ENCODE peak calls at places on chromosomes 13 and 19, in eight cellular contexts. One of them, this sample, is unnamed.

GRCh38 chr13:32881792-32882175 is 134.4 kb upstream of the KL start:
- DNase-seq in adrenal gland: no peak
- DNase-seq in astrocyte of the spinal cord: no peak
- DNase-seq in bronchial epithelial cell: peak
- DNase-seq in lower leg skin: no peak
- DNase-seq in CD4-positive, alpha-beta T cell: no peak
- DNase-seq in AG09319: no peak
- DNase-seq in transverse colon: no peak
- DNase-seq in this sample: no peak

GRCh38 chr13:61873717-61874116 is 458.1 kb upstream of the PCDH20 start:
- DNase-seq in adrenal gland: no peak
- DNase-seq in astrocyte of the spinal cord: no peak
- DNase-seq in bronchial epithelial cell: no peak
- DNase-seq in lower leg skin: no peak
- DNase-seq in CD4-positive, alpha-beta T cell: no peak
- DNase-seq in AG09319: no peak
- DNase-seq in transverse colon: no peak
- DNase-seq in this sample: no peak

GRCh38 chr13:21944610-21945009 is 273.7 kb downstream of the FGF9 start:
- DNase-seq in adrenal gland: no peak
- DNase-seq in astrocyte of the spinal cord: no peak
- DNase-seq in bronchial epithelial cell: no peak
- DNase-seq in lower leg skin: no peak
- DNase-seq in CD4-positive, alpha-beta T cell: no peak
- DNase-seq in AG09319: no peak
- DNase-seq in transverse colon: no peak
- DNase-seq in this sample: no peak

GRCh38 chr19:10454267-10454666 is 33.9 kb downstream of the PDE4A start:
- DNase-seq in adrenal gland: no peak
- DNase-seq in astrocyte of the spinal cord: no peak
- DNase-seq in bronchial epithelial cell: no peak
- DNase-seq in lower leg skin: no peak
- DNase-seq in CD4-positive, alpha-beta T cell: no peak
- DNase-seq in AG09319: no peak
- DNase-seq in transverse colon: no peak
- DNase-seq in this sample: no peak

GRCh38 chr19:35253316-35254286 is 4.8 kb downstream of the LSR start:
- DNase-seq in adrenal gland: no peak
- DNase-seq in astrocyte of the spinal cord: no peak
- DNase-seq in bronchial epithelial cell: no peak
- DNase-seq in lower leg skin: peak
- DNase-seq in CD4-positive, alpha-beta T cell: no peak
- DNase-seq in AG09319: no peak
- DNase-seq in transverse colon: no peak
- DNase-seq in this sample: peak

GRCh38 chr13:20231839-20232555 is at the start of gene GJB6:
- DNase-seq in adrenal gland: no peak
- DNase-seq in astrocyte of the spinal cord: no peak
- DNase-seq in bronchial epithelial cell: peak
- DNase-seq in lower leg skin: no peak
- DNase-seq in CD4-positive, alpha-beta T cell: no peak
- DNase-seq in AG09319: no peak
- DNase-seq in transverse colon: peak
- DNase-seq in this sample: no peak

GRCh38 chr19:14837391-14837790 is 2.4 kb upstream of the OR7A5 start:
- DNase-seq in adrenal gland: no peak
- DNase-seq in astrocyte of the spinal cord: no peak
- DNase-seq in bronchial epithelial cell: no peak
- DNase-seq in lower leg skin: no peak
- DNase-seq in CD4-positive, alpha-beta T cell: no peak
- DNase-seq in AG09319: no peak
- DNase-seq in transverse colon: no peak
- DNase-seq in this sample: no peak

GRCh38 chr13:113981611-113982295 is 7.9 kb upstream of the C13orf46 start:
- DNase-seq in adrenal gland: no peak
- DNase-seq in astrocyte of the spinal cord: no peak
- DNase-seq in bronchial epithelial cell: no peak
- DNase-seq in lower leg skin: peak
- DNase-seq in CD4-positive, alpha-beta T cell: no peak
- DNase-seq in AG09319: no peak
- DNase-seq in transverse colon: no peak
- DNase-seq in this sample: no peak

GRCh38 chr13:57629821-57630235 is 1.7 kb upstream of the PCDH17 start:
- DNase-seq in adrenal gland: peak
- DNase-seq in astrocyte of the spinal cord: peak
- DNase-seq in bronchial epithelial cell: peak
- DNase-seq in lower leg skin: peak
- DNase-seq in CD4-positive, alpha-beta T cell: no peak
- DNase-seq in AG09319: peak
- DNase-seq in transverse colon: peak
- DNase-seq in this sample: peak

GRCh38 chr13:51825681-51826254 is 19.2 kb downstream of the TMEM272 start:
- DNase-seq in adrenal gland: no peak
- DNase-seq in astrocyte of the spinal cord: no peak
- DNase-seq in bronchial epithelial cell: no peak
- DNase-seq in lower leg skin: no peak
- DNase-seq in CD4-positive, alpha-beta T cell: no peak
- DNase-seq in AG09319: no peak
- DNase-seq in transverse colon: no peak
- DNase-seq in this sample: no peak

GRCh38 chr19:28393574-28394336 is 819.2 kb downstream of the UQCRFS1 start:
- DNase-seq in adrenal gland: peak
- DNase-seq in astrocyte of the spinal cord: no peak
- DNase-seq in bronchial epithelial cell: no peak
- DNase-seq in lower leg skin: no peak
- DNase-seq in CD4-positive, alpha-beta T cell: no peak
- DNase-seq in AG09319: no peak
- DNase-seq in transverse colon: no peak
- DNase-seq in this sample: no peak

GRCh38 chr19:38162094-38162493 is 61.9 kb downstream of the DPF1 start:
- DNase-seq in adrenal gland: no peak
- DNase-seq in astrocyte of the spinal cord: peak
- DNase-seq in bronchial epithelial cell: peak
- DNase-seq in lower leg skin: no peak
- DNase-seq in CD4-positive, alpha-beta T cell: no peak
- DNase-seq in AG09319: no peak
- DNase-seq in transverse colon: no peak
- DNase-seq in this sample: no peak

GRCh38 chr19:45640849-45641273 is 1.7 kb upstream of the EML2 start:
- DNase-seq in adrenal gland: peak
- DNase-seq in astrocyte of the spinal cord: no peak
- DNase-seq in bronchial epithelial cell: peak
- DNase-seq in lower leg skin: peak
- DNase-seq in CD4-positive, alpha-beta T cell: no peak
- DNase-seq in AG09319: no peak
- DNase-seq in transverse colon: peak
- DNase-seq in this sample: no peak

GRCh38 chr13:80528733-80529132 is 187.8 kb upstream of the SPRY2 start:
- DNase-seq in adrenal gland: no peak
- DNase-seq in astrocyte of the spinal cord: no peak
- DNase-seq in bronchial epithelial cell: no peak
- DNase-seq in lower leg skin: no peak
- DNase-seq in CD4-positive, alpha-beta T cell: no peak
- DNase-seq in AG09319: no peak
- DNase-seq in transverse colon: no peak
- DNase-seq in this sample: no peak

GRCh38 chr13:53237696-53238095 is 209.1 kb downstream of the OLFM4 start:
- DNase-seq in adrenal gland: no peak
- DNase-seq in astrocyte of the spinal cord: no peak
- DNase-seq in bronchial epithelial cell: no peak
- DNase-seq in lower leg skin: no peak
- DNase-seq in CD4-positive, alpha-beta T cell: no peak
- DNase-seq in AG09319: no peak
- DNase-seq in transverse colon: no peak
- DNase-seq in this sample: no peak

GRCh38 chr13:42377640-42378382 is 105.9 kb downstream of the AKAP11 start:
- DNase-seq in adrenal gland: no peak
- DNase-seq in astrocyte of the spinal cord: peak
- DNase-seq in bronchial epithelial cell: no peak
- DNase-seq in lower leg skin: no peak
- DNase-seq in CD4-positive, alpha-beta T cell: no peak
- DNase-seq in AG09319: no peak
- DNase-seq in transverse colon: no peak
- DNase-seq in this sample: no peak

GRCh38 chr13:35791191-35791902 is 314.9 kb upstream of the MAB21L1 start:
- DNase-seq in adrenal gland: no peak
- DNase-seq in astrocyte of the spinal cord: peak
- DNase-seq in bronchial epithelial cell: peak
- DNase-seq in lower leg skin: no peak
- DNase-seq in CD4-positive, alpha-beta T cell: no peak
- DNase-seq in AG09319: peak
- DNase-seq in transverse colon: no peak
- DNase-seq in this sample: no peak

GRCh38 chr19:41936416-41936850 is 8.2 kb upstream of the ERFL start:
- DNase-seq in adrenal gland: no peak
- DNase-seq in astrocyte of the spinal cord: no peak
- DNase-seq in bronchial epithelial cell: peak
- DNase-seq in lower leg skin: no peak
- DNase-seq in CD4-positive, alpha-beta T cell: no peak
- DNase-seq in AG09319: no peak
- DNase-seq in transverse colon: no peak
- DNase-seq in this sample: no peak

GRCh38 chr13:77429320-77430142 is 102.6 kb upstream of the MYCBP2 start:
- DNase-seq in adrenal gland: no peak
- DNase-seq in astrocyte of the spinal cord: peak
- DNase-seq in bronchial epithelial cell: no peak
- DNase-seq in lower leg skin: no peak
- DNase-seq in CD4-positive, alpha-beta T cell: no peak
- DNase-seq in AG09319: no peak
- DNase-seq in transverse colon: no peak
- DNase-seq in this sample: no peak

GRCh38 chr19:38134538-38135149 is 89.4 kb downstream of the DPF1 start:
- DNase-seq in adrenal gland: no peak
- DNase-seq in astrocyte of the spinal cord: peak
- DNase-seq in bronchial epithelial cell: peak
- DNase-seq in lower leg skin: no peak
- DNase-seq in CD4-positive, alpha-beta T cell: no peak
- DNase-seq in AG09319: no peak
- DNase-seq in transverse colon: peak
- DNase-seq in this sample: no peak

GRCh38 chr13:91576590-91576989 is 178.2 kb downstream of the GPC5 start:
- DNase-seq in adrenal gland: no peak
- DNase-seq in astrocyte of the spinal cord: no peak
- DNase-seq in bronchial epithelial cell: no peak
- DNase-seq in lower leg skin: no peak
- DNase-seq in CD4-positive, alpha-beta T cell: no peak
- DNase-seq in AG09319: no peak
- DNase-seq in transverse colon: peak
- DNase-seq in this sample: no peak

GRCh38 chr19:10339380-10339960 is at the start of gene ICAM3:
- DNase-seq in adrenal gland: no peak
- DNase-seq in astrocyte of the spinal cord: no peak
- DNase-seq in bronchial epithelial cell: no peak
- DNase-seq in lower leg skin: no peak
- DNase-seq in CD4-positive, alpha-beta T cell: peak
- DNase-seq in AG09319: no peak
- DNase-seq in transverse colon: peak
- DNase-seq in this sample: no peak

GRCh38 chr13:24178847-24179845 is 18.6 kb downstream of the SPATA13 start:
- DNase-seq in adrenal gland: no peak
- DNase-seq in astrocyte of the spinal cord: peak
- DNase-seq in bronchial epithelial cell: peak
- DNase-seq in lower leg skin: no peak
- DNase-seq in CD4-positive, alpha-beta T cell: no peak
- DNase-seq in AG09319: no peak
- DNase-seq in transverse colon: no peak
- DNase-seq in this sample: no peak

GRCh38 chr19:17767559-17767958 is 16.3 kb downstream of the FCHO1 start:
- DNase-seq in adrenal gland: no peak
- DNase-seq in astrocyte of the spinal cord: no peak
- DNase-seq in bronchial epithelial cell: no peak
- DNase-seq in lower leg skin: no peak
- DNase-seq in CD4-positive, alpha-beta T cell: no peak
- DNase-seq in AG09319: no peak
- DNase-seq in transverse colon: no peak
- DNase-seq in this sample: no peak
- TF ChIP-seq CTCF in adrenal gland: no peak
- TF ChIP-seq CTCF in astrocyte of the spinal cord: no peak
- TF ChIP-seq CTCF in bronchial epithelial cell: no peak
- TF ChIP-seq CTCF in lower leg skin: no peak
- TF ChIP-seq CTCF in CD4-positive, alpha-beta T cell: no peak
- TF ChIP-seq CTCF in AG09319: no peak
- TF ChIP-seq CTCF in transverse colon: no peak
- TF ChIP-seq CTCF in this sample: no peak

GRCh38 chr19:3808420-3809143 is 22.4 kb upstream of the MATK start:
- DNase-seq in adrenal gland: peak
- DNase-seq in astrocyte of the spinal cord: no peak
- DNase-seq in bronchial epithelial cell: no peak
- DNase-seq in lower leg skin: no peak
- DNase-seq in CD4-positive, alpha-beta T cell: no peak
- DNase-seq in AG09319: no peak
- DNase-seq in transverse colon: no peak
- DNase-seq in this sample: no peak
- TF ChIP-seq CTCF in adrenal gland: no peak
- TF ChIP-seq CTCF in astrocyte of the spinal cord: no peak
- TF ChIP-seq CTCF in bronchial epithelial cell: no peak
- TF ChIP-seq CTCF in lower leg skin: no peak
- TF ChIP-seq CTCF in CD4-positive, alpha-beta T cell: no peak
- TF ChIP-seq CTCF in AG09319: no peak
- TF ChIP-seq CTCF in transverse colon: no peak
- TF ChIP-seq CTCF in this sample: no peak

GRCh38 chr19:19697589-19697988 is 28.9 kb downstream of the ZNF101 start:
- DNase-seq in adrenal gland: no peak
- DNase-seq in astrocyte of the spinal cord: no peak
- DNase-seq in bronchial epithelial cell: no peak
- DNase-seq in lower leg skin: no peak
- DNase-seq in CD4-positive, alpha-beta T cell: no peak
- DNase-seq in AG09319: no peak
- DNase-seq in transverse colon: no peak
- DNase-seq in this sample: no peak

GRCh38 chr19:19691683-19692082 is 23.0 kb downstream of the ZNF101 start:
- DNase-seq in adrenal gland: no peak
- DNase-seq in astrocyte of the spinal cord: no peak
- DNase-seq in bronchial epithelial cell: no peak
- DNase-seq in lower leg skin: no peak
- DNase-seq in CD4-positive, alpha-beta T cell: no peak
- DNase-seq in AG09319: no peak
- DNase-seq in transverse colon: no peak
- DNase-seq in this sample: no peak

DNA sequence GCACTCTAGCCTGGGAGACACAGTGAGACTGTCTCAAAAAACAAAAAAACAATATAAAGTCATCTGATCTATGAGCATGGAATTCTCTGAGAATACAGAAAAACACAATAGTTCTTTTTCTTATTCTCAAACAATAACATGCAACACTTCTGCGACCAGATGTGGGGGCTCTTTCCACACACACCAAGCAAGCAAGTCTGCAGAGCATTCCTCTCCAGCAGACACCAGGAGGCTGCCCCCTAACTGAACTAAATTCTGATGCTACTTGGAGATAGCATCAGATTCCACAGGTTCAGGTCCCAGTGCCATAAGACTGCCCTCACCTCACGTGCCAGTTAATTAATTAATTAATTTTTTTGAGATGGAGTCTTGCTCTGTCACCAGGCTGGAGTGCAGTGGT is 27.7 kb downstream of the ZNF101 start:
- DNase-seq in adrenal gland: no peak
- DNase-seq in astrocyte of the spinal cord: no peak
- DNase-seq in bronchial epithelial cell: no peak
- DNase-seq in lower leg skin: no peak
- DNase-seq in CD4-positive, alpha-beta T cell: no peak
- DNase-seq in AG09319: no peak
- DNase-seq in transverse colon: no peak
- DNase-seq in this sample: no peak
- TF ChIP-seq CTCF in adrenal gland: no peak
- TF ChIP-seq CTCF in astrocyte of the spinal cord: no peak
- TF ChIP-seq CTCF in bronchial epithelial cell: no peak
- TF ChIP-seq CTCF in lower leg skin: no peak
- TF ChIP-seq CTCF in CD4-positive, alpha-beta T cell: no peak
- TF ChIP-seq CTCF in AG09319: no peak
- TF ChIP-seq CTCF in transverse colon: no peak
- TF ChIP-seq CTCF in this sample: no peak

GRCh38 chr13:87398047-87398446 is 273.1 kb upstream of the SLITRK5 start:
- DNase-seq in adrenal gland: no peak
- DNase-seq in astrocyte of the spinal cord: no peak
- DNase-seq in bronchial epithelial cell: no peak
- DNase-seq in lower leg skin: no peak
- DNase-seq in CD4-positive, alpha-beta T cell: no peak
- DNase-seq in AG09319: no peak
- DNase-seq in transverse colon: no peak
- DNase-seq in this sample: no peak
- TF ChIP-seq CTCF in adrenal gland: no peak
- TF ChIP-seq CTCF in astrocyte of the spinal cord: no peak
- TF ChIP-seq CTCF in bronchial epithelial cell: no peak
- TF ChIP-seq CTCF in lower leg skin: no peak
- TF ChIP-seq CTCF in CD4-positive, alpha-beta T cell: no peak
- TF ChIP-seq CTCF in AG09319: no peak
- TF ChIP-seq CTCF in transverse colon: no peak
- TF ChIP-seq CTCF in this sample: no peak

This sample was measured in type B pancreatic cell.